ENCODE peak calls at places on chromosomes 7 and 10, in seven cellular contexts. Z is IMR-90, E is H9, D is neuronal stem cell, F is H1, V is mesenchymal stem cell, H is trophoblast cell. G is an unnamed sample.

GRCh38 chr10:13491747-13492360 is 37.0 kb downstream of the BEND7 start:
- DNase-seq in Z (no peak), E (no peak), D (no peak), F (no peak), V (no peak), H (no peak), G (no peak)

GRCh38 chr7:150945853-150946825 is 32.0 kb downstream of the KCNH2 start:
- DNase-seq in Z (no peak), E (peak; percentile 33), D (no peak), F (no peak), V (no peak), H (no peak), G (peak; percentile 28)

GRCh38 chr10:47079177-47079580 is 168.0 kb downstream of the PTPN20 start:
- DNase-seq in Z (peak; percentile 67), E (no peak), D (no peak), F (no peak), V (no peak), H (peak; percentile 64), G (no peak)

GRCh38 chr10:7189909-7190308 is 220.9 kb downstream of the SFMBT2 start:
- DNase-seq in Z (no peak), E (no peak), D (no peak), F (no peak), V (no peak), H (no peak), G (no peak)

GRCh38 chr10:120514035-120514620 is 57.1 kb downstream of the PLPP4 start:
- DNase-seq in Z (peak; percentile 7), E (peak; percentile 67), D (peak; percentile 70), F (peak; percentile 83), V (peak; percentile 22), H (peak; percentile 58), G (peak; percentile 84)

GRCh38 chr7:132815696-132816334 is 239.5 kb upstream of the PLXNA4 start:
- DNase-seq in Z (peak; percentile 11), E (no peak), D (no peak), F (no peak), V (no peak), H (no peak), G (peak; percentile 84)

GRCh38 chr7:110050831-110051230 is 1040.1 kb upstream of the LRRN3 start:
- DNase-seq in Z (no peak), E (no peak), D (no peak), F (no peak), V (no peak), H (no peak), G (no peak)

GRCh38 chr7:71509381-71509780 is 377.4 kb downstream of the GALNT17 start:
- DNase-seq in Z (no peak), E (no peak), D (no peak), F (no peak), V (no peak), H (no peak), G (no peak)

GRCh38 chr7:128322040-128322643 is 21.6 kb downstream of the RBM28 start:
- DNase-seq in Z (peak; percentile 54), E (no peak), D (no peak), F (no peak), V (peak; percentile 51), H (peak; percentile 61), G (peak; percentile 55)

GRCh38 chr10:48506147-48506917 is 98.5 kb downstream of the ARHGAP22 start:
- DNase-seq in Z (peak; percentile 56), E (peak; percentile 31), D (no peak), F (peak; percentile 31), V (peak; percentile 53), H (peak; percentile 71), G (peak; percentile 68)

GRCh38 chr7:111845853-111846252 is 283.6 kb upstream of the IMMP2L start:
- DNase-seq in Z (no peak), E (no peak), D (no peak), F (no peak), V (no peak), H (no peak), G (no peak)

GRCh38 chr10:116138897-116139296 is 134.1 kb downstream of the GFRA1 start:
- DNase-seq in Z (no peak), E (no peak), D (no peak), F (no peak), V (no peak), H (no peak), G (no peak)

GRCh38 chr7:152145853-152146466 is 120.5 kb downstream of the GALNT11 start:
- DNase-seq in Z (peak; percentile 71), E (no peak), D (peak; percentile 27), F (no peak), V (peak; percentile 41), H (peak; percentile 44), G (peak; percentile 60)

GRCh38 chr7:106515321-106515720 is 145.6 kb downstream of the CCDC71L start:
- DNase-seq in Z (no peak), E (no peak), D (no peak), F (no peak), V (no peak), H (no peak), G (no peak)
- H3K23ac ChIP-seq in Z (no peak overlapping the region), E (no peak overlapping the region), D (no peak overlapping the region), F (no peak overlapping the region), V (no peak overlapping the region), H (no peak overlapping the region), G (no peak overlapping the region)

GRCh38 chr10:11191673-11192072 is 174.0 kb downstream of the CELF2 start:
- DNase-seq in Z (no peak), E (no peak), D (no peak), F (no peak), V (no peak), H (no peak), G (no peak)
- H3K4me1 ChIP-seq in Z (no peaks in the 10 kb centered on the region), E (peaks cover 9% of the 10 kb centered on the region), D (peaks cover 15% of the 10 kb centered on the region), F (peaks cover 9% of the 10 kb centered on the region), V (no peaks in the 10 kb centered on the region), H (no peaks in the 10 kb centered on the region), G (no peaks in the 10 kb centered on the region)

GRCh38 chr10:71136036-71136690 is 76.2 kb upstream of the UNC5B start:
- DNase-seq in Z (no peak), E (peak; percentile 27), D (no peak), F (no peak), V (no peak), H (no peak), G (peak; percentile 81)

GRCh38 chr10:71137701-71138100 is 74.7 kb upstream of the UNC5B start:
- DNase-seq in Z (no peak), E (peak; percentile 10), D (no peak), F (no peak), V (no peak), H (no peak), G (no peak)

GRCh38 chr10:71141528-71141927 is 70.8 kb upstream of the UNC5B start:
- DNase-seq in Z (no peak), E (peak; percentile 8), D (no peak), F (no peak), V (no peak), H (no peak), G (no peak)

GRCh38 chr10:71135276-71135675 is 77.1 kb upstream of the UNC5B start:
- DNase-seq in Z (no peak), E (peak; percentile 12), D (no peak), F (no peak), V (no peak), H (no peak), G (no peak)

DNA sequence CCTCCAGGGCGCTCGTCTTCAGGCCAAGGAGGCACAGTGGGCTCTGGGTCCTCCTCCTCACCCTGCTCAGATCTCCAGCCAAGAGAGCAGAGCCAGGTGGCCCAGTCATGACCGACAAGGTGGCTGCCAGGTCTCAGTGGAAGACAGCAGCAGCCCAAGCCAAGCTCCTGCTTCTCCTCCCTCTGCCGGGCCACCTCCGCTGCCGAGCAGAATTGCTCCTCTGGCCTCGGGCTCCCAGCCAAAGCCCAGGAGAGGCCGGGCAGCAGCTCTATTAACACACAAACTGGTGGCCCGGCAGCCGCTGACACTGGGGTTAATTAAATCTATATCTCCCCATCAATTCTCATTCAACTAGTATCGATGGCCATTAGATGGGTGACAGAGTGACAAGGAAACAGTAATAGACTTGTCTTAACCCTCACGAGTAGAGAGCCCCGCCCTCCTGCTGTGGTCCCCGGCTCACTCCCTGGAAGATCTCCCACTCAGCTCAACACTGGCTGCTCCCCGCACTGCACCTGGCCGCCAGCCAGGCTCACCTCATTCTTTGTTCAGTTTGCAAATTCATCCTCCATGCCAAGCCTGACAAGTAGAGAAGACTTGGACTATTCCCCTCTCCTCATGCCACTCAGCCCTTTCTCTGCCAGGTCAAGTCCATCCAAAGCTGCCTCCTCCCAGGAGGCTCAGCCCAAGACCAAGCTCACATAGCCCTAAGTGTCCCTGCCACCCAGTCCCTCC is 74.1 kb upstream of the UNC5B start:
- DNase-seq in Z (no peak), E (peak; percentile 19), D (no peak), F (no peak), V (no peak), H (no peak), G (no peak)
- H2AK5ac ChIP-seq in Z (no peak overlapping the region), E (no peak overlapping the region), D (peak overlapping the region; percentile 33), F (no peak overlapping the region), V (no peak overlapping the region), H (no peak overlapping the region), G (peak overlapping the region; percentile 32)

GRCh38 chr7:27581119-27581518 is 81.6 kb downstream of the HIBADH start:
- DNase-seq in Z (no peak), E (no peak), D (no peak), F (no peak), V (no peak), H (no peak), G (no peak)
- H3K23ac ChIP-seq in Z (no peak overlapping the region), E (no peak overlapping the region), D (no peak overlapping the region), F (no peak overlapping the region), V (no peak overlapping the region), H (no peak overlapping the region), G (no peak overlapping the region)

DNA sequence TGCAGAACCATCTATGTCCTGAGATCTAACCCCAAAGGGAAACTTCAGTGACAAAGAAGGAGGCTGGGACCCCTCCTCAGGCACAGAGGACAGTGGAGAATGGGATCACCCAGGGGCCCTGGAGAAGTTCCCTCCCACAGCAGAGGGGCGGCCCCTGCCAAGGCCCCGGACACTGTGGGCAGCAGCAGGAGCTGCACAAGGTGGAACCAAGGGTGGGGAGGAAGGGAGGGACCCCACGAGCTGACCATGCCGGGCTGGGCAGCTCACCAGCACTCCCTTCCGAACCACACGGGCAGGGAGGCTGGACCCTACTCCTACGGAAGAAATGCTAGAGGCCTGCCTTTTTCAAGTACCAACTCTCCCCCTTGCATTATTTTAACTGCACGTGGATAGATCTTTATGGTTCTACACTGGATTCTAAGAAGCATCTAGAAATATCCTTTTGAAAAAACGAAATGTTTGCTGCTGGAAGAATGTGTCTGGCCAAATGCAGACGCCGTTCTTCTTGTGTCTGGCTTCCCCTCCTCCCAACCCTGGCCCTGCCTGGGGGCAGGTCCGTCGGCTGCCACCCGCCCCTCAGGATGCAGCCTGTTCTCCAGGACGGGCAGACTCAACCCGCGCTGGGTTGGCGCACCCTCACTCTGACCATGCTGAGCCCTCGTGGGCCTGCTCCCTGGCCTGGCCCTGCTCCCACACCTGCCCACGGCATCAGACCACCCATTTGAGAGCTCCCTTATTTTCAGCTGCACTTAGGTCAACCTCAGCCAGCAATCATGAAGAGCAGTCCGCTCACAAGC is 193.9 kb downstream of the TCERG1L start:
- DNase-seq in Z (no peak), E (no peak), D (no peak), F (no peak), V (no peak), H (no peak), G (no peak)
- H3K4me1 ChIP-seq in Z (no peaks in the 10 kb centered on the region), E (no peaks in the 10 kb centered on the region), D (no peaks in the 10 kb centered on the region), F (peaks cover 8% of the 10 kb centered on the region), V (no peaks in the 10 kb centered on the region), H (no peaks in the 10 kb centered on the region), G (no peaks in the 10 kb centered on the region)